ENCODE peak calls at places on chromosomes 13 and 19, in five cellular contexts. Q, O, X, S and M are unnamed samples.
A peak's percentile ranks its signal among the peaks of the same experiment; 100 is the strongest.

GRCh38 chr13:59281453-59281852 is 882.3 kb downstream of the DIAPH3 start:
- DNase-seq in O (no peak), Q (no peak), X (no peak), S (no peak), M (no peak)

GRCh38 chr19:3125900-3126524 is 9.8 kb upstream of the GNA15 start:
- DNase-seq in O (peak; percentile 48), X (peak; percentile 61), Q (no peak), S (peak; percentile 53), M (peak; percentile 68)

GRCh38 chr13:60335531-60335930 is 61.5 kb upstream of the TDRD3 start:
- DNase-seq in X (no peak), Q (no peak), O (no peak), S (peak; percentile 27), M (no peak)

GRCh38 chr13:50626031-50626643 is 217.4 kb downstream of the DLEU7 start:
- DNase-seq in S (peak; percentile 92), X (no peak), O (no peak), Q (no peak), M (no peak)

GRCh38 chr19:54029930-54030490 is 33.7 kb downstream of the VSTM1 start:
- DNase-seq in Q (peak; percentile 48), S (peak; percentile 79), O (peak; percentile 31), X (peak; percentile 36), M (peak; percentile 30)

GRCh38 chr13:36369268-36370107 is 23.3 kb upstream of the SPART start:
- DNase-seq in X (no peak), O (no peak), S (peak; percentile 78), Q (no peak), M (no peak)

GRCh38 chr13:79485014-79485441 is 4.1 kb downstream of the NDFIP2 start:
- DNase-seq in Q (no peak), O (no peak), X (no peak), S (peak; percentile 75), M (no peak)

GRCh38 chr19:3538965-3539742 is at the start of gene TEKTIP1:
- DNase-seq in S (no peak), Q (no peak), X (no peak), O (no peak), M (no peak)

GRCh38 chr19:40249201-40249600 is 22.7 kb upstream of the CCNP start:
- DNase-seq in O (no peak), X (no peak), S (no peak), Q (no peak), M (no peak)

GRCh38 chr13:32233062-32233461 is 82.1 kb downstream of the ZAR1L start:
- DNase-seq in O (no peak), S (no peak), Q (no peak), X (no peak), M (no peak)

GRCh38 chr19:16330368-16330801 is 5.8 kb downstream of the KLF2 start:
- DNase-seq in Q (no peak), S (peak; percentile 69), O (peak; percentile 63), X (peak; percentile 94), M (peak; percentile 34)

GRCh38 chr19:38452430-38453366 is 19.2 kb downstream of the RYR1 start:
- DNase-seq in X (no peak), Q (no peak), O (no peak), S (no peak), M (no peak)

GRCh38 chr13:23202383-23202782 is 21.6 kb downstream of the SGCG start:
- DNase-seq in S (no peak), X (no peak), O (no peak), Q (no peak), M (no peak)

GRCh38 chr13:48954086-48954485 is 21.6 kb upstream of the FNDC3A start:
- DNase-seq in O (no peak), X (no peak), S (peak; percentile 41), Q (no peak), M (no peak)

GRCh38 chr19:17468302-17469091 is 1.8 kb upstream of the SLC27A1 start:
- DNase-seq in O (peak; percentile 83), Q (no peak), S (peak; percentile 40), X (no peak), M (peak; percentile 91)

GRCh38 chr19:1088419-1089066 is 6.6 kb downstream of the POLR2E start:
- DNase-seq in Q (no peak), S (no peak), O (no peak), X (no peak), M (no peak)

GRCh38 chr13:109694972-109695371 is 91.4 kb downstream of the IRS2 start:
- DNase-seq in S (no peak), O (no peak), Q (no peak), X (no peak), M (no peak)

GRCh38 chr13:103140001-103140671 is 73.9 kb upstream of the SLC10A2 start:
- DNase-seq in X (no peak), Q (peak; percentile 63), O (no peak), S (peak; percentile 8), M (no peak)

GRCh38 chr13:30441304-30441703 is 19.0 kb downstream of the UBE2L5 start:
- DNase-seq in Q (no peak), O (no peak), S (no peak), X (no peak), M (no peak)

GRCh38 chr19:6026390-6026897 is 48.5 kb upstream of the RANBP3 start:
- DNase-seq in X (no peak), S (no peak), Q (no peak), O (no peak), M (no peak)

GRCh38 chr19:47511681-47512080 is 3.2 kb downstream of the NAPA start:
- DNase-seq in S (peak; percentile 52), X (no peak), O (no peak), Q (no peak), M (no peak)

GRCh38 chr13:29918845-29919244 is 68.4 kb upstream of the UBL3 start:
- DNase-seq in X (no peak), O (no peak), S (peak; percentile 80), Q (no peak), M (no peak)

GRCh38 chr19:32416749-32417469 is 11.3 kb downstream of the DPY19L3 start:
- DNase-seq in Q (no peak), S (no peak), X (no peak), O (no peak), M (no peak)

GRCh38 chr19:10852941-10853340 is 4.7 kb downstream of the C19orf38 start:
- DNase-seq in O (no peak), Q (no peak), X (no peak), S (no peak), M (no peak)

GRCh38 chr13:91291078-91291477 is 56.4 kb upstream of the MIR17HG start:
- DNase-seq in S (no peak), X (no peak), O (no peak), Q (no peak), M (no peak)
- H3K27ac ChIP-seq in S (no peak overlapping the region), X (no peak overlapping the region), O (no peak overlapping the region), Q (no peak overlapping the region), M (no peak overlapping the region)

GRCh38 chr13:99657848-99658265 is 156.6 kb downstream of the TM9SF2 start:
- DNase-seq in S (peak; percentile 54), Q (no peak), O (peak; percentile 31), X (peak; percentile 28), M (peak; percentile 14)

GRCh38 chr13:99658266-99658991 is 157.2 kb downstream of the TM9SF2 start:
- DNase-seq in Q (peak; percentile 29), O (peak; percentile 59), S (peak; percentile 69), X (peak; percentile 51), M (peak; percentile 52)

GRCh38 chr13:99661791-99662190 is 160.5 kb downstream of the TM9SF2 start:
- DNase-seq in O (no peak), S (no peak), X (no peak), Q (no peak), M (no peak)

GRCh38 chr13:99659234-99659633 is 158.0 kb downstream of the TM9SF2 start:
- DNase-seq in X (no peak), O (no peak), S (no peak), Q (no peak), M (no peak)

GRCh38 chr13:99660101-99660500 is 158.8 kb downstream of the TM9SF2 start:
- DNase-seq in X (no peak), O (no peak), Q (no peak), S (no peak), M (no peak)
- H3K27ac ChIP-seq in X (no peak overlapping the region), O (no peak overlapping the region), Q (no peak overlapping the region), S (no peak overlapping the region), M (no peak overlapping the region)

DNA sequence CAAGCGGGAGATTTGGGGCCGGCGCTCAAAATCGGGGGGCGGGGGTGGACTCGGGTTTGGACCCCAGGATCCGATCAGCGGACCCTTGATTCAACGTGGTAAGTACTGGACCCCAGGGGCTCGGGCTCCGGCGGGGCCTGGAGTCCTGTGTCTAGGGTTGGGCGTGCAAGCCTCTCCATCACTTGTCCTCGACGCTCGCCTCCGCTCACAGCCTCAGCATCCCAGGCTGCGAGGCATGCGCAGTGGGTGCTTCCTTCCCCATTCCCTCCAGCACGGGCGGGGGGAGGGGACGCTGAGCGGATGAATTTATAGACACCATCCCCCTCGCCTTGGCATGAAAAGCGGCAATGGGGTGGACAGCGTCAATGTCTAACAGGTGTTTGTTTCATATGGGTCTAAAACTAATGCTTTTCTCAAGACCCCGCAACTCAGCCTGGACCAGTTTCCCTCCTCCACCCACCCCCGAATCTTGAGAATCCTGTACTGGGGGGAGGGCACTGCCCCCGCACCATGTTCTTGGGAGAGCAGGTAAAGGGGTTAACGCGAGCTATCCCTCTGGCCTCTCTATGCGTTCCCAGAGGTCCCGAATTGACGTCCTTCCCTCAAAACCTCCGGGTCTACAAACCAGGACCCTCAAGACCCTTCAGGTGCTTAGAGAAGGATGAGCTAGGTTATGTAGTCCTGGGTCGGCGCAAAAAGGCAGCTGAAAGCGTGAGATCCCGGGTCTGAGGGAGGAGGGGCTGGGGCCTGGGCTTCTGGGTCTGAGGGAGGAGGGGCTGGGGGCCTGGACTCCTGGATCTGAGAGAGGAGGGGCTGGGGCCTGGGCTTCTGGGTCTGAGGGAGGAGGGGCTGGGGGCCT is 556 bp downstream of the CPT1C start:
- DNase-seq in S (peak; percentile 86), Q (no peak), O (peak; percentile 68), X (no peak), M (peak; percentile 26)
- H3K27ac ChIP-seq in S (peak overlapping the region; percentile 41), Q (no peak overlapping the region), O (peak overlapping the region; percentile 81), X (no peak overlapping the region), M (no peak overlapping the region)

DNA sequence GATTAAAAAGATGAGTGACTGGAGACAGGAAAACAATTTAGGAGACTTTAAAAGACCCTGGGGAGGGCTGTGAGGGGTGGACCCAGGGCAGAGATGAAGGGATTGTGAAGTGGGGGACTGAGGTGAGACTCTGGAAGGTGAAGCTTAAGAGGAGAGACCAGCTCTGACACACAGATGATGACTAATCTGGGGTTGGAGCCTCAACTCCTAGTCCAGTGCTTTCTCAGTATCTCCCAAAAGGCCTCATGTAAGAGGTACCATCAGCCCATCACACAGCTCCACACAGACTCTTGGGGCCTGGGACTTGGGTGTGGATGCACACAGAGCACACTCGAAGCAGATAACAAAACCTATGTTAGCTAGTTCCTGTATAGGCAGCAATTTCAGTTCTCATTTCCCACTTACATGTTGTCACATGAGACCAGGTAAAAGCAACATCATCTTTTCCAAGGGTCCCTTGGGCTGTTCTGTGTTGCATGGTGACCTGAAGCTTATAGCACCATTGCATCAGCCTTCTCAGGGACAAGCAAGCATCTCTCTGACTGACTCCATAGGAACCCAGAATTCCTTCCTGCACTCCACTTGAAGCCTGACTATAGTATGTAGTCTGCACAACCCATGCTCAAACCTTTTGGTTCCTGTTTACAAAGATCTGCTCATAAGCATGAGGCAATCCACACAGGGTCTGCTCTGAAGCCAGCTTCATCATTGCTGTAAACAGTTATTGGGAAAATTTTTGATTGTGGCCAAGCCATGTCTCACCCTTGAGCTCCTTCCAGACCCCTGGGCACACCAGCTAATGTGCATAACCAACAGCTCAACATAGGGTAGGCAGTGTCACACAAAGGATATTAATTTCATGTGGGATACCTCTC is 88.6 kb upstream of the MYCBP2 start:
- DNase-seq in Q (no peak), O (no peak), X (no peak), S (no peak), M (no peak)
- H3K27ac ChIP-seq in Q (no peak overlapping the region), O (no peak overlapping the region), X (no peak overlapping the region), S (no peak overlapping the region), M (no peak overlapping the region)

GRCh38 chr13:40452741-40453665 is 213.4 kb downstream of the FOXO1 start:
- DNase-seq in S (no peak), Q (no peak), X (no peak), O (no peak), M (peak; percentile 22)
- H3K27ac ChIP-seq in S (no peak overlapping the region), Q (no peak overlapping the region), X (no peak overlapping the region), O (no peak overlapping the region), M (peak overlapping the region; percentile 64)